ENCODE peak calls at places on chromosomes 2 and 18, in four cellular contexts. W is GM12878, Z is K562, Y is HepG2. T is an unnamed sample.

GRCh38 chr2:207480521-207481034 is 49.2 kb upstream of the CREB1 start:
- DNase-seq in W (no peak), Z (no peak), Y (no peak), T (no peak)

GRCh38 chr2:110114007-110114591 is 1.5 kb downstream of the MALL start:
- DNase-seq in W (no peak), Z (no peak), Y (peak), T (no peak)

GRCh38 chr18:42675810-42676209 is 439.7 kb downstream of the RIT2 start:
- DNase-seq in W (no peak), Z (no peak), Y (no peak), T (no peak)

GRCh38 chr18:39434223-39434622 is 1868.6 kb upstream of the CELF4 start:
- DNase-seq in W (no peak), Z (no peak), Y (no peak), T (no peak)

GRCh38 chr2:68362069-68362468 is 3.0 kb upstream of the PLEK start:
- DNase-seq in W (peak), Z (peak), Y (peak), T (peak)

GRCh38 chr2:112216158-112216557 is 38.7 kb downstream of the ZC3H8 start:
- DNase-seq in W (no peak), Z (peak), Y (peak), T (no peak)

GRCh38 chr2:3902131-3902530 is 198.8 kb downstream of the DCDC2C start:
- DNase-seq in W (no peak), Z (no peak), Y (no peak), T (no peak)

GRCh38 chr2:207847807-207848544 is 78.3 kb upstream of the FZD5 start:
- DNase-seq in W (no peak), Z (no peak), Y (peak), T (no peak)

GRCh38 chr2:216221806-216222205 is 112.7 kb downstream of the XRCC5 start:
- DNase-seq in W (no peak), Z (peak), Y (peak), T (no peak)

GRCh38 chr18:36389811-36390581 is 92.5 kb downstream of the FHOD3 start:
- DNase-seq in W (no peak), Z (no peak), Y (no peak), T (no peak)

GRCh38 chr18:62088146-62088545 is 98.7 kb downstream of the PIGN start:
- DNase-seq in W (no peak), Z (no peak), Y (no peak), T (no peak)

GRCh38 chr2:172106128-172106961 is 3.6 kb upstream of the DLX2 start:
- DNase-seq in W (no peak), Z (peak), Y (peak), T (no peak)

GRCh38 chr2:43313642-43314017 is 87.2 kb upstream of the ZFP36L2 start:
- DNase-seq in W (no peak), Z (no peak), Y (no peak), T (no peak)

GRCh38 chr2:134527398-134527797 is 191.4 kb downstream of the TMEM163 start:
- DNase-seq in W (no peak), Z (no peak), Y (no peak), T (no peak)

GRCh38 chr18:21805771-21806366 is 65.3 kb downstream of the MIB1 start:
- DNase-seq in W (no peak), Z (no peak), Y (no peak), T (no peak)

GRCh38 chr2:20209373-20210109 is 15.4 kb downstream of the SDC1 start:
- DNase-seq in W (no peak), Z (no peak), Y (no peak), T (no peak)

GRCh38 chr2:187299122-187299906 is 148.7 kb downstream of the CALCRL start:
- DNase-seq in W (no peak), Z (no peak), Y (no peak), T (peak)

GRCh38 chr2:113173563-113174368 is at the start of gene PSD4:
- DNase-seq in W (peak), Z (peak), Y (no peak), T (no peak)

GRCh38 chr18:22683196-22683676 is 249.9 kb upstream of the RBBP8 start:
- DNase-seq in W (no peak), Z (peak), Y (peak), T (peak)

GRCh38 chr2:240557808-240558207 is at the start of gene ANKMY1:
- DNase-seq in W (no peak), Z (no peak), Y (no peak), T (no peak)

GRCh38 chr18:68417826-68418225 is 297.1 kb downstream of the TMX3 start:
- DNase-seq in W (no peak), Z (no peak), Y (no peak), T (no peak)

GRCh38 chr18:36613069-36613468 is 215.7 kb downstream of the TPGS2 start:
- DNase-seq in W (no peak), Z (no peak), Y (no peak), T (no peak)

GRCh38 chr2:234880551-234881211 is 71.1 kb upstream of the SH3BP4 start:
- DNase-seq in W (no peak), Z (no peak), Y (peak), T (no peak)

GRCh38 chr2:70898363-70899240 is 37.1 kb upstream of the ATP6V1B1 start:
- DNase-seq in W (no peak), Z (no peak), Y (no peak), T (no peak)

GRCh38 chr2:182826051-182826450 is 40.4 kb downstream of the FRZB start:
- DNase-seq in W (no peak), Z (no peak), Y (no peak), T (no peak)

GRCh38 chr2:25491966-25492532 is 150.3 kb upstream of the DNMT3A start:
- DNase-seq in W (no peak), Z (no peak), Y (peak), T (no peak)

GRCh38 chr2:180240774-180241173 is 233.7 kb upstream of the CWC22 start:
- DNase-seq in W (no peak), Z (no peak), Y (no peak), T (no peak)

GRCh38 chr2:67532325-67532724 is 135.2 kb downstream of the ETAA1 start:
- DNase-seq in W (no peak), Z (no peak), Y (no peak), T (no peak)

GRCh38 chr2:219381448-219381847 is 6.3 kb downstream of the DNPEP start:
- DNase-seq in W (no peak), Z (peak), Y (no peak), T (no peak)

GRCh38 chr2:31664949-31665724 is 84.4 kb upstream of the SRD5A2 start:
- DNase-seq in W (no peak), Z (no peak), Y (no peak), T (no peak)

DNA sequence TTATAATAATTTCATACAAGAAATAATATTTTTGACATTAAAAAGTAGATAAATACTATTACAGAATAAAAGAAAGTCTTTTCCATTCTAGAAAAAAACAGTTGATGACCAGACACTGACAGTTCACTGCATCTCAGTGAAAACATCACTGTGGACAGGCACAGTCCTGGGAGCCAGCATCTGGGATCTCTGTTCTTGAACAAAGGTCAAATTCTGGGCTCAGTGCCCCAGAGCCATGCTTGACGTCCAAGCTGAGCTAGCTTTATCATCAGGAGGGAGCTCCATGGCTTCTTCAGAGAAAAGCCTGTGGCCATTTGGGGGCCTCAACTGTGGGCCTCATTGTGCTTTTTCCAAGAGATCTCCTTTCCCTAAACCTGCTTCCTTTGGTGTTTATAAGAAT is 86.1 kb upstream of the SRD5A2 start:
- DNase-seq in W (no peak), Z (no peak), Y (no peak), T (no peak)
- TF ChIP-seq FOXK2 in W (no peak), Z (no peak), Y (no peak), T (no peak)

GRCh38 chr2:239498981-239499633 is 98.3 kb upstream of the HDAC4 start:
- DNase-seq in W (no peak), Z (no peak), Y (no peak), T (no peak)
- TF ChIP-seq FOXK2 in W (no peak), Z (no peak), Y (no peak), T (no peak)

GRCh38 chr2:41966431-41966893 is 81.4 kb upstream of the PKDCC start:
- DNase-seq in W (no peak), Z (no peak), Y (peak), T (no peak)
- TF ChIP-seq FOXK2 in W (no peak), Z (no peak), Y (no peak), T (no peak)

DNA sequence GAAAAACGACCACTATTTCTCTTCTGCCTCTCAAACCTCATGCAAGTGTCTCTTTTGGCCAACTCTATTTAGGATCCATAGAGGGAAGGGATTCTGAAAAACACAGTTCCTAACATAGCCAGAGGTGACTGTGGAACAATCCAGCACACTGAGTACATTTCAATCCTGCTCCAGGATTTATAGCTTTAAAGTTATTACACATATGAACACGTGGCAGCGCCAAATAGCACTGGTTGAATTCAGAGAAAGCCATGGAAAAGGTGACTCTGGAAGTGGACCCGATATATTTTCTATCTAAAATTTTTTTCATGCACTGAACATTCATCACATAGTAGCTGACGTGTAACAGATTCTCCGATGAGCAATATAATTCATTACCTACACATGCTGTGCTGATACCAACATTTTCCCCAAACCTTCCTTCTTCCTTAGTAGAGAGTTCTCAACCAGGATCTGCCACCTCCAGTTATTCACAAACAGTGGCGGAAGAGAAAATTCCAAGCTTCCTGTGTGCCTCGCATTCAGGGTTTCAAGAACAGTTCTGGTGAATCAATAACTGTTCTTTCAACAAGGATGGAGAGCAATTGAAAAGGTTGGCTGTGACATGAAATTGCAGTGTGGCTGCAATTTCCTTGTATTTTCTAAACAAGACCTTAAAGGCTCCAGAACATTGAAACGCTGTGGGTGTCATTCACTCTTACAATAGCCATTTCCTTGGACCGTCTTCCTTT is 25.7 kb upstream of the TTR start:
- DNase-seq in W (no peak), Z (no peak), Y (no peak), T (no peak)
- TF ChIP-seq FOXK2 in W (no peak), Z (no peak), Y (no peak), T (no peak)

GRCh38 chr2:228334173-228334572 is 152.7 kb upstream of the SPHKAP start:
- DNase-seq in W (no peak), Z (no peak), Y (no peak), T (no peak)

GRCh38 chr2:228329279-228329678 is 147.8 kb upstream of the SPHKAP start:
- DNase-seq in W (no peak), Z (no peak), Y (no peak), T (no peak)
- TF ChIP-seq FOXK2 in W (no peak), Z (no peak), Y (no peak), T (no peak)

GRCh38 chr2:102191501-102191900 is 4.7 kb downstream of the IL1RL2 start:
- DNase-seq in W (no peak), Z (no peak), Y (no peak), T (no peak)
- TF ChIP-seq FOXK2 in W (no peak), Z (no peak), Y (no peak), T (no peak)

GRCh38 chr2:63789318-63790051 is 52.2 kb upstream of the UGP2 start:
- DNase-seq in W (no peak), Z (no peak), Y (no peak), T (no peak)

GRCh38 chr2:63780483-63781155 is 61.1 kb upstream of the UGP2 start:
- DNase-seq in W (no peak), Z (no peak), Y (no peak), T (no peak)

GRCh38 chr2:63786506-63786905 is 55.2 kb upstream of the UGP2 start:
- DNase-seq in W (no peak), Z (no peak), Y (no peak), T (no peak)

GRCh38 chr2:63788070-63788469 is 53.6 kb upstream of the UGP2 start:
- DNase-seq in W (no peak), Z (no peak), Y (no peak), T (no peak)

DNA sequence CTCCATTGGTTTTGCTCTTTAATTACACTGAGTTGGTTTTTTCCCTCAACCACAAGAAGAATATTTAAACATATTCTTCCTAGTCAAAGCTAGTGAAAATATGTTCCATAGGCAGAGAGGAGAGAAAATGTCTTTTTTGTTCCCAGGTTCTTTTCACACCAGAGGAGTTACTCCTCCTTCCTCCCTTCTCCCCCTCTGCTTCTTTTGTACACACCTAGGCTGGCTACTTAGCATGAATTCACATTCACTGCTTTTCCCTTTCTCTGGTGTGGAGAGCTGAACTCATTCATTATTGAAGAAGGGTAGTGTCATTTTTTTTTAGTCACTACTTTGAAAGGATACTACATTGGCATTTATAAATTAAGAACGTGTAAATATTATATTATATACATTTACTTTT is 56.6 kb upstream of the UGP2 start:
- DNase-seq in W (no peak), Z (no peak), Y (no peak), T (no peak)
- TF ChIP-seq FOXK2 in W (no peak), Z (no peak), Y (no peak), T (no peak)

GRCh38 chr2:129870646-129871335 is 108.7 kb upstream of the RAB6C start:
- DNase-seq in W (no peak), Z (no peak), Y (no peak), T (no peak)
- TF ChIP-seq FOXK2 in W (no peak), Z (no peak), Y (no peak), T (no peak)

T was measured in HEK293T.